ENCODE peak calls at places on chromosomes 3 and 15, in eight cellular contexts. V is left cardiac atrium; I is NCI-H774; W is heart left ventricle; J is T1000; H is Peyer's patch; X is stimulated activated CD8-positive, alpha-beta memory T cell treated with anti-CD3 and anti-CD28 coated beads, Interleukin-4, amount 100 ng/mL, for 1 hour; A is caudate nucleus. F is an unnamed sample.

GRCh38 chr15:31265871-31266711 is 60.5 kb upstream of the KLF13 start:
- DNase-seq in V (no peak), I (no peak), W (peak; percentile 82), J (no peak), H (no peak), X (no peak), A (no peak), F (peak; percentile 82)

GRCh38 chr15:56783156-56783856 is 50.0 kb upstream of the ZNF280D start:
- DNase-seq in V (no peak), I (no peak), W (no peak), J (no peak), H (no peak), X (no peak), A (no peak), F (no peak)

GRCh38 chr3:187986514-187986934 is 167.4 kb upstream of the LPP start:
- DNase-seq in V (no peak), I (no peak), W (no peak), J (peak; percentile 57), H (no peak), X (no peak), A (no peak), F (peak; percentile 83)

GRCh38 chr3:79326642-79327041 is 441.2 kb downstream of the ROBO1 start:
- DNase-seq in V (no peak), I (no peak), W (no peak), J (no peak), H (no peak), X (no peak), A (no peak), F (no peak)

GRCh38 chr3:114214542-114215341 is 22.6 kb downstream of the ZNF80 start:
- DNase-seq in V (no peak), I (no peak), W (no peak), J (no peak), H (no peak), X (no peak), A (no peak), F (no peak)

GRCh38 chr3:102083469-102083868 is 234.2 kb downstream of the NFKBIZ start:
- DNase-seq in V (no peak), I (no peak), W (no peak), J (no peak), H (no peak), X (no peak), A (no peak), F (no peak)

GRCh38 chr15:90479656-90480055 is 50.1 kb upstream of the CRTC3 start:
- DNase-seq in V (no peak), I (no peak), W (no peak), J (no peak), H (no peak), X (no peak), A (no peak), F (no peak)

GRCh38 chr3:100891033-100891432 is 102.2 kb downstream of the ABI3BP start:
- DNase-seq in V (no peak), I (no peak), W (no peak), J (no peak), H (no peak), X (no peak), A (no peak), F (no peak)

GRCh38 chr3:189995129-189995528 is 125.6 kb downstream of the P3H2 start:
- DNase-seq in V (no peak), I (no peak), W (no peak), J (no peak), H (no peak), X (no peak), A (no peak), F (no peak)

GRCh38 chr3:109071349-109072142 is 46.4 kb downstream of the MORC1 start:
- DNase-seq in V (no peak), I (no peak), W (no peak), J (no peak), H (no peak), X (no peak), A (no peak), F (no peak)

GRCh38 chr15:68816795-68817303 is 3.8 kb downstream of the ANP32A start:
- DNase-seq in V (no peak), I (no peak), W (no peak), J (no peak), H (no peak), X (no peak), A (no peak), F (no peak)

GRCh38 chr3:14822875-14823807 is 4.4 kb downstream of the FGD5 start:
- DNase-seq in V (no peak), I (no peak), W (no peak), J (no peak), H (no peak), X (no peak), A (no peak), F (no peak)

GRCh38 chr3:152257246-152258074 is 11.3 kb upstream of the MBNL1 start:
- DNase-seq in V (no peak), I (no peak), W (no peak), J (no peak), H (no peak), X (no peak), A (no peak), F (no peak)

F was measured in CD14-positive monocyte.